ENCODE peak calls at places on chromosomes 2 and 18, in four cellular contexts. E is mammary epithelial cell, R is adipocyte, M is psoas muscle. Z is an unnamed sample.
A peak's percentile ranks its signal among the peaks of the same experiment; 100 is the strongest.

GRCh38 chr2:112150447-112150846 is 12.3 kb downstream of the FBLN7 start:
- DNase-seq in E (peak; percentile 83), R (peak; percentile 92), M (no peak), Z (no peak)

GRCh38 chr2:14524803-14525080 is 107.8 kb upstream of the LRATD1 start:
- DNase-seq in E (peak; percentile 86), R (no peak), M (no peak), Z (no peak)

GRCh38 chr18:78757014-78757413 is 222.6 kb upstream of the SALL3 start:
- DNase-seq in E (no peak), R (no peak), M (no peak), Z (no peak)

GRCh38 chr2:226030369-226031077 is 631.0 kb downstream of the NYAP2 start:
- DNase-seq in E (no peak), R (no peak), M (no peak), Z (no peak)

GRCh38 chr2:8721410-8721809 is 39.6 kb downstream of the ID2 start:
- DNase-seq in E (no peak), R (no peak), M (no peak), Z (no peak)

GRCh38 chr2:42385225-42385624 is 24.2 kb upstream of the COX7A2L start:
- DNase-seq in E (no peak), R (peak; percentile 23), M (no peak), Z (no peak)

GRCh38 chr2:165239230-165239629 is at the start of gene SCN2A:
- DNase-seq in E (peak; percentile 35), R (peak; percentile 81), M (no peak), Z (no peak)

GRCh38 chr2:119608553-119608952 is 64.3 kb downstream of the CFAP221 start:
- DNase-seq in E (no peak), R (no peak), M (no peak), Z (no peak)

GRCh38 chr2:71619230-71619741 is 165.9 kb downstream of the DYSF start:
- DNase-seq in E (no peak), R (no peak), M (peak; percentile 32), Z (no peak)

GRCh38 chr2:127358044-127358443 is 29.7 kb downstream of the MAP3K2 start:
- DNase-seq in E (peak; percentile 5), R (no peak), M (no peak), Z (no peak)

GRCh38 chr2:213934560-213934959 is 476.3 kb upstream of the VWC2L start:
- DNase-seq in E (peak; percentile 8), R (peak; percentile 15), M (no peak), Z (no peak)

GRCh38 chr2:6626406-6627012 is 239.2 kb downstream of the CMPK2 start:
- DNase-seq in E (no peak), R (peak; percentile 75), M (no peak), Z (no peak)

GRCh38 chr2:181183878-181184553 is 203.6 kb downstream of the UBE2E3 start:
- DNase-seq in E (no peak), R (peak; percentile 64), M (no peak), Z (no peak)

GRCh38 chr2:37631698-37632097 is 39.7 kb downstream of the CDC42EP3 start:
- DNase-seq in E (no peak), R (no peak), M (no peak), Z (no peak)

GRCh38 chr2:177164584-177165052 is 48.0 kb upstream of the HNRNPA3 start:
- DNase-seq in E (peak; percentile 66), R (peak; percentile 94), M (peak; percentile 88), Z (peak; percentile 86)

GRCh38 chr18:30106356-30106755 is 936.2 kb downstream of the DSC3 start:
- DNase-seq in E (peak; percentile 75), R (peak; percentile 53), M (no peak), Z (no peak)

DNA sequence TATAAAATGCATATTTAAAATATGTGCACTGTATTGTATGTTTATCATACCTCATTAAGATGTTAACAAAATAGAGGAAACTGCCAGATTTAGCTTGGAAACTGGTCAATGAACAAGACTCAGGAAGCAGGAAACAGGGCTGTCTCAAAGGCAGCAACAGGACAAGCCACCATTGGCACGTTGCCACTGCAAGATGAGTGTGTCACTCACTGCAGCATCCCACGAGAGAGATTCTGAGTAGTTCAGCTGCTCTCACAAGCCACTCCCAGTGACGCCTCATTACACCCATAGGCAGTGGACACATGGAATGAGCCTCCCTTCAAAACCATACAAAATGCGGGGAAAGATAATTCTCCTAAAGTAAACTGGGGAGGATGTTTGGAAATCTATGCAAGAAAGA is 181.8 kb upstream of the DLGAP1 start:
- DNase-seq in E (no peak), R (no peak), M (peak; percentile 59), Z (no peak)
- H3K4me3 ChIP-seq in E (no peak overlapping the region), R (no peak overlapping the region), M (no peak overlapping the region), Z (no peak overlapping the region)

GRCh38 chr18:44701227-44701626 is 20.5 kb downstream of the SETBP1 start:
- DNase-seq in E (no peak), R (no peak), M (no peak), Z (no peak)

GRCh38 chr18:44705075-44705474 is 24.4 kb downstream of the SETBP1 start:
- DNase-seq in E (no peak), R (no peak), M (no peak), Z (no peak)

GRCh38 chr18:44700652-44701051 is 20.0 kb downstream of the SETBP1 start:
- DNase-seq in E (peak; percentile 63), R (no peak), M (peak; percentile 59), Z (no peak)

GRCh38 chr18:44702594-44702993 is 21.9 kb downstream of the SETBP1 start:
- DNase-seq in E (no peak), R (no peak), M (no peak), Z (no peak)

DNA sequence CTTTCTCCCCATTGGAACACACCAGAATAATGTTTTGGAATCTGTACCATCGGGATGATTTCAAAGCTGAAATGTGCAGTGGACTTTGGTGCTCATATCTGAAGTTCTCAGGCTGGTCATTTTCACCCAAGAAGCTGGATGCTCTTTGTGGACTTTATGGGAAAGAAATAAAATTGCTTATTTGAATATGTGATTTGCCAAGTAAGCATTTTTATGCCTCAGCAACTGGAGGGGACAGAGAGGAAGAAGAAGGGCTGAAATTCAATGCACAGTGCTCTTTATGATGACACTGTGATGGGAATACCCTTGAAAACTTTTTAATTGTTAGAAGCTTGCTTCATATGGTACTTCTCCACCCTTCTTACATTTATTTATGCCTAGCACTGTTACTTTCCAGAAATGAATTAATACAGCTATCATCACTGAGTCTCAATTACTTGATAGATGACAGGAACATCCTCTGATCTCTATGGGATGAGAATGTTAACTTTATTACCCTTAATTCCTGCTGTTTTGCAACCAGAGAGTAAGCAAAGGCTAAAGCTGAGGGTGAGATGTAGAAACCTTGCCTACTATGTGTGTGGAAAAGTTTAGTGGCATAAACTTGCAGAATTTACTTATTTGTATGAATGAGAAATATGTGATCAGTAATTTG is 23.6 kb downstream of the SETBP1 start:
- DNase-seq in E (no peak), R (no peak), M (no peak), Z (no peak)
- H3K4me1 ChIP-seq in E (peaks cover 33% of the 10 kb centered on the region), R (peaks cover 36% of the 10 kb centered on the region), M (peaks cover 57% of the 10 kb centered on the region), Z (peaks cover 2% of the 10 kb centered on the region)

GRCh38 chr2:74181739-74182138 is 3.1 kb upstream of the MOB1A start:
- DNase-seq in E (no peak), R (peak; percentile 14), M (no peak), Z (no peak)
- H3K4me3 ChIP-seq in E (no peak overlapping the region), R (no peak overlapping the region), M (no peak overlapping the region), Z (no peak overlapping the region)

DNA sequence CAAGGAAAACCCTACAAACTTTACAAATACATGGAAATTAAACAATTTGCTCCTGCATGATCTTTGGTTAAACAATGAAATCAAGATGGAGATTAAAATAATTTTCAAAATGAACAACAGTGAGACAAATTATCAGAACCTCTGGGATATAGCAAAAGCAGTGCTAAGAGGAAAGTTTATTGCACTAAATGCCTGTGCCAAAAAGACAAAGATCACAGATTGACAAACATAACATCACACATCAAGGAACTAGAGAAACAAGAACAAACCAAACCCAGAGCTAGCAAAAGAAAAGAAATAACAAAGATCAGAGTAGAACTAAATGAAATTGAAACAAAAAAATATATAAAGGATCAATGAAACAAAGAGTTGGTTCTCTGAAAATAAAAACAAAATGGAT is 95.2 kb upstream of the FBXO11 start:
- DNase-seq in E (no peak), R (no peak), M (no peak), Z (no peak)
- H3K4me1 ChIP-seq in E (no peaks in the 10 kb centered on the region), R (no peaks in the 10 kb centered on the region), M (no peaks in the 10 kb centered on the region), Z (no peaks in the 10 kb centered on the region)

GRCh38 chr2:48532174-48532573 is 2.2 kb downstream of the STON1 start:
- DNase-seq in E (no peak), R (no peak), M (no peak), Z (no peak)
- H3K4me3 ChIP-seq in E (no peak overlapping the region), R (no peak overlapping the region), M (no peak overlapping the region), Z (no peak overlapping the region)